ENCODE peak calls at places on chromosome 12, in nine cellular contexts. A, V, D, N, B, S, X, O and R are unnamed samples.

GRCh38 chr12:94172031-94172430 is 23.7 kb downstream of the PLXNC1 start:
- DNase-seq in A (no peak), V (peak), D (no peak), N (no peak), B (peak), S (peak), X (no peak), O (no peak), R (peak)

GRCh38 chr12:110661337-110661972 is 27.5 kb downstream of the HVCN1 start:
- DNase-seq in A (peak), V (no peak), D (no peak), N (no peak), B (no peak), S (no peak), X (no peak), O (no peak), R (no peak)

GRCh38 chr12:77521458-77522115 is 309.1 kb upstream of the NAV3 start:
- DNase-seq in A (no peak), V (no peak), D (no peak), N (no peak), B (peak), S (no peak), X (no peak), O (peak), R (peak)

GRCh38 chr12:29149691-29150382 is 759 bp downstream of the FAR2 start:
- DNase-seq in A (no peak), V (no peak), D (no peak), N (no peak), B (no peak), S (no peak), X (no peak), O (no peak), R (no peak)

GRCh38 chr12:130747867-130748740 is 32.0 kb upstream of the RIMBP2 start:
- DNase-seq in A (peak), V (peak), D (peak), N (peak), B (peak), S (peak), X (peak), O (peak), R (peak)

GRCh38 chr12:25830456-25830855 is 128.0 kb upstream of the RASSF8 start:
- DNase-seq in A (no peak), V (no peak), D (no peak), N (no peak), B (peak), S (no peak), X (no peak), O (no peak), R (no peak)

GRCh38 chr12:89353823-89354629 is 1.7 kb upstream of the DUSP6 start:
- DNase-seq in A (peak), V (peak), D (peak), N (no peak), B (peak), S (peak), X (peak), O (peak), R (peak)

GRCh38 chr12:99200711-99201384 is 446.7 kb upstream of the GARIN6 start:
- DNase-seq in A (no peak), V (no peak), D (no peak), N (no peak), B (no peak), S (peak), X (no peak), O (no peak), R (peak)

GRCh38 chr12:109452489-109452888 is 24.6 kb downstream of the KCTD10 start:
- DNase-seq in A (no peak), V (no peak), D (no peak), N (no peak), B (peak), S (no peak), X (no peak), O (no peak), R (no peak)

GRCh38 chr12:122753213-122753571 is 568 bp downstream of the DENR start:
- DNase-seq in A (no peak), V (no peak), D (no peak), N (no peak), B (no peak), S (no peak), X (no peak), O (no peak), R (no peak)

GRCh38 chr12:131421506-131422184 is 289.2 kb upstream of the SFSWAP start:
- DNase-seq in A (no peak), V (no peak), D (no peak), N (no peak), B (no peak), S (no peak), X (no peak), O (no peak), R (no peak)

GRCh38 chr12:32365473-32366064 is 33.8 kb upstream of the FGD4 start:
- DNase-seq in A (no peak), V (peak), D (peak), N (no peak), B (peak), S (peak), X (peak), O (peak), R (peak)

GRCh38 chr12:2411011-2411410 is 358.2 kb downstream of the CACNA1C start:
- DNase-seq in A (no peak), V (no peak), D (no peak), N (no peak), B (no peak), S (no peak), X (no peak), O (no peak), R (no peak)

GRCh38 chr12:130131817-130132216 is 30.4 kb upstream of the FZD10 start:
- DNase-seq in A (no peak), V (no peak), D (no peak), N (no peak), B (no peak), S (no peak), X (no peak), O (no peak), R (no peak)

GRCh38 chr12:114799574-114800487 is 115.9 kb upstream of the TBX3 start:
- DNase-seq in A (peak), V (no peak), D (peak), N (no peak), B (no peak), S (no peak), X (no peak), O (peak), R (no peak)

GRCh38 chr12:107385518-107385917 is 292.2 kb upstream of the CRY1 start:
- DNase-seq in A (no peak), V (peak), D (no peak), N (no peak), B (peak), S (peak), X (no peak), O (no peak), R (peak)

GRCh38 chr12:52506858-52507715 is 13.1 kb downstream of the KRT5 start:
- DNase-seq in A (no peak), V (peak), D (no peak), N (no peak), B (peak), S (peak), X (peak), O (peak), R (peak)

GRCh38 chr12:49838973-49839633 is 3.8 kb downstream of the BCDIN3D start:
- DNase-seq in A (no peak), V (peak), D (no peak), N (no peak), B (peak), S (peak), X (peak), O (peak), R (peak)

GRCh38 chr12:108729612-108730336 is 1.5 kb downstream of the CORO1C start:
- DNase-seq in A (no peak), V (peak), D (no peak), N (no peak), B (peak), S (peak), X (no peak), O (peak), R (peak)

GRCh38 chr12:65885312-65885711 is 61.0 kb downstream of the HMGA2 start:
- DNase-seq in A (no peak), V (peak), D (no peak), N (no peak), B (peak), S (no peak), X (no peak), O (peak), R (no peak)

DNA sequence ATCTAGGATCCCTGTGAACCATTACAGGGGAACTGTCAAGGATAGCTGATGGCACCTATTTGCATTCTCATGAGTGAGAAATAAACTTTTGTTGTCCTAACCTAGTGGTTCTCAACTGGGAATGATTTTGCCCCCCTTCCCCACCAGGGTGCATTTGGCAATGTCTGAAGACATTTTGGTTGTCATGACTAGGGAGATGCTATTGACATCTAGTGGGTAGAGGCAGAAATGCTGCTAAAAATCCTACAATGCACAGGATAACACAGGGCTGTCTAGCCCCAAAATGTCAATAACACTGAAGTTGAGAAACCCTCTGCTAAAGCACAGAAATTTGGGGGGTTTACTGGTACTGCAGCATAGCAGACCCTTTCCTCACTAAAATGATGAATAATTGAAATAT is 140.9 kb upstream of the SRRM4 start:
- DNase-seq in A (no peak), V (no peak), D (no peak), N (no peak), B (no peak), S (no peak), X (no peak), O (no peak), R (no peak)
- TF ChIP-seq CTCF in A (no peak), V (no peak), D (peak), N (no peak), B (no peak), S (no peak), X (no peak), O (no peak), R (no peak)

GRCh38 chr12:105980048-105980447 is 158.7 kb downstream of the NUAK1 start:
- DNase-seq in A (no peak), V (no peak), D (no peak), N (no peak), B (no peak), S (no peak), X (no peak), O (no peak), R (no peak)

GRCh38 chr12:105978686-105979085 is 160.1 kb downstream of the NUAK1 start:
- DNase-seq in A (no peak), V (no peak), D (no peak), N (no peak), B (no peak), S (no peak), X (no peak), O (no peak), R (peak)

GRCh38 chr12:105978276-105978675 is 160.5 kb downstream of the NUAK1 start:
- DNase-seq in A (no peak), V (no peak), D (no peak), N (no peak), B (no peak), S (no peak), X (no peak), O (no peak), R (no peak)

GRCh38 chr12:105982022-105982421 is 156.7 kb downstream of the NUAK1 start:
- DNase-seq in A (peak), V (no peak), D (no peak), N (no peak), B (no peak), S (no peak), X (no peak), O (no peak), R (no peak)

DNA sequence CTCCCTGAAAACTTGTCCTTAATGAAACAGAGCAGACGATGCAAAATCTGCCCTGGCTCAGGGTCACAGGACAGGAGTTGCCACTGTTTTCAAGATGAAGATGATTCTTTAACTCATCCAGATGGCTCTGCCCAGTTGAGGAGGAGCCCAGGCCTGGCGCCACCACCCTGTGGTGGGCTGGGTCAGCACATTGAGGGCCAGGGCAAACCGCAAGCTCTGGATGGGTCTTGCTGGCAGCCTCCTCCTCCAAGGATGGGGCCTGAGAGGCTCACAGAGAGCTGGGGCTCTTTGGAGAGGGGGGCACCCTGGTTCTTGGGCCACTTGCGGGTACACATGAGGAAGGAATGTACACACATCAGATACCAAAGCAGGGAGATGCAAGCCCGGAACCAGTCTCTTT is 158.2 kb downstream of the NUAK1 start:
- DNase-seq in A (no peak), V (no peak), D (no peak), N (no peak), B (no peak), S (no peak), X (no peak), O (no peak), R (no peak)
- TF ChIP-seq CTCF in A (no peak), V (no peak), D (no peak), N (no peak), B (no peak), S (no peak), X (no peak), O (no peak), R (no peak)

DNA sequence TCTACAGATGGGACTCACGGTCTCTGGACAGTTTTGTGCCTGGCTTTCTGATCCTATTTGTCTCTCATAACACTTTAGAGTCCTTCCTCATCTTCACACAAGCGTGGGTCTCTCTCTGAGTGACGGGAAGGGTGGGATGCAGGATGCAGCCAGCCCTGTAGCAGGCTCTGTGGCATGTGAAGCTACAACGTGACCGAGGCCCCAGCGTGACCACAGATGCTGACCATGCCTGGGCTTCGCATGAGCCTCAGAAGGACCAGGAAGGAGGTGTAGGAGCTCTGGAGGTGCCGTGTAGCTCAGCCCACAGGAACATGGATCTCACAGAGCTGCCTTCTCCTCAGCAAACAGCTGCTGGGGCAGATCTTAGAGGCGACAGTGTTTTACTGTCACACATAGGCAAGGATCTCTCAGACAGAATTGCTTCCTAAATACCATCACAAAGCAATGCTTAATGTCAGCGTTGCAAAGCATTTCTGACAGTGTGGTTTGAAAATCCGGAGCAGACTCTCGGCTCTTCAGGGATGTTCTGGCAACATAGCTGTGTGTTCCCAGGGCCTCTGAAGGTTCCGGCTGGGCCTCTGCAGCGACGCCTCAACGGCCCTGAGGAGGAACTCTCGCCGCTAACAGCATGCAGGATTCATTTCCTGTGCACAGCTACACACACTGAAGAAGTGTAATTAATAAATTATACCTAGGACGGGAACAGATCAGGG is 21.9 kb downstream of the ANKLE2 start:
- DNase-seq in A (peak), V (no peak), D (no peak), N (no peak), B (no peak), S (no peak), X (no peak), O (no peak), R (no peak)
- TF ChIP-seq CTCF in A (no peak), V (no peak), D (no peak), N (no peak), B (no peak), S (no peak), X (no peak), O (no peak), R (no peak)

DNA sequence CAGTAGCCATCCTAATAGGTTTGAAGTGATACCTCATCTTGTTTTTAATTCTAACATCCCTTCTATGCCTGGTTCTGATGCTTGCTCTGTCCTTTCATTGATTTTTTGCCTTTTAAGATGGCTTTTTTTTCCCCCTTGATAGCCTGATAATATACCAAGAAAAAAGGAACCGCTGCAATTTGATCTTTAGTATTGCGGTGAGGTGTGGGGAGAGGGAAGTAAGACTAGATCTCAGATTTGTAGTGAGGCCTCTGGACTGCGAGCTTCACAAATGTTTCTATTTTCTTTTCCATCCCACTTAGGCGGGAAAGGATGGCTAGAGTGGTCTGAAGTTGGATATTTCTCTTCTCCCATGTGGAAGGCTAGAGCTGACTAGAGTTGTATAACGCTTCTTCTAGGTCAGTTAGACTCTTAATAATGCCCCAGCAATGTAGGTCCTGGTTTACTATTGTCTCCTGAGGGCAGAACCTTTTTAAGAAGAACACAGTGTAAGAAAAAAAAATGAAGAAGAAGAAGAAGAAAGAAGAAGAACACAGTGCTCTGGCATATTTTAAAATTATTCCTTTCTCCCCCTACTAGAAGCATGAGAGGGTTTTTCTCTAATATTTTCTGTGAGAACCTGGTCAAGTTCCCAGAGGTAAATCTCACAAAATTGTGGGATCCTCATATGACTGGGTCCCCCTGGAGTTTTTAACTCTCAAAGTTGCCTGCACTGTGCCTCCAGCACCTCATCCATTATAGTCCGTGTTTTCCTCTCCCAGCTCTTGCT is 11.9 kb upstream of the KLRB1 start:
- DNase-seq in A (no peak), V (no peak), D (no peak), N (no peak), B (no peak), S (no peak), X (no peak), O (no peak), R (no peak)
- TF ChIP-seq CTCF in A (no peak), V (no peak), D (no peak), N (no peak), B (no peak), S (no peak), X (no peak), O (no peak), R (no peak)

DNA sequence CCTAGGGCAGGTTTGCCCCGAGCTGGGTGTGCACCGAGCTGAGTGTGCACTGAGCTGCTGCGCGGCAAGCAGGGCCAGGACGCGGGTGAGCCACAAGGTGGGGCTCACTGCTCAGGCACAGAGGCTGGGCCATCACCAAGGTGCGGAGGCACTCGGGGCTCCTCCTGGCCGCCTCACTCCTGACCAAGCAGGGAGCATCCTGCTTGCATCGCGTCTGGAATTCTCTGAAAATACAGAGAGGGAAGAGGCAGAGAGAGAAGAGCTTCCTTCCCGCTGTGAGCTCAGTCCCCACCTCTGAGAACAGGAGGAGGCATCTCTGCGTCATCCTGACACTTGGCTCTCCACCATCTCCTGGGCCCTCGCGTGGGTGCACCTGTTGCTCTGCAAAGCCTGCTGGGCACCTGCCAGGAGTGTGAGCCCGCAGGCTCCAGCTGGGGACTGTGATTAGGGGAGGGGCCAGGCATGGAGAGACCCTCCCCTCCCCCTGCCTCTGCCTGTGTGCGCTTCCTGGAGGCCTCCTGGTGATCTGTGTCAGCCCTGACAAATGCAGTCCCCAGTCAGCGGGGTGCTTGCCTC is 116.3 kb downstream of the GLT1D1 start:
- DNase-seq in A (no peak), V (no peak), D (peak), N (no peak), B (no peak), S (no peak), X (peak), O (no peak), R (no peak)
- TF ChIP-seq CTCF in A (peak), V (no peak), D (peak), N (no peak), B (no peak), S (peak), X (peak), O (no peak), R (peak)